ENCODE peak calls at places on chromosomes 12 and 14, in six cellular contexts. U is lower leg skin; O is T-helper 2 cell; J is naive thymus-derived CD8-positive, alpha-beta T cell; E is NCI-H1436; N is right cardiac atrium. A is an unnamed sample.

GRCh38 chr12:46858368-46858767 is 32.6 kb upstream of the SLC38A4 start:
- DNase-seq in N (no peak), E (no peak), O (peak), U (no peak), J (no peak), A (no peak)

GRCh38 chr12:57783861-57784260 is 1.3 kb downstream of the TSFM start:
- DNase-seq in U (no peak), E (no peak), N (no peak), J (no peak), O (no peak), A (no peak)

GRCh38 chr12:131454418-131455217 is 256.3 kb upstream of the SFSWAP start:
- DNase-seq in E (peak), U (peak), J (peak), O (peak), N (peak), A (no peak)

GRCh38 chr14:91374287-91374880 is 43.2 kb downstream of the CCDC88C start:
- DNase-seq in U (no peak), N (no peak), O (no peak), E (no peak), J (no peak), A (no peak)

GRCh38 chr14:32329690-32330290 is 692 bp downstream of the AKAP6 start:
- DNase-seq in O (no peak), N (no peak), U (no peak), E (no peak), J (no peak), A (no peak)

GRCh38 chr12:67885370-67886169 is 103.7 kb upstream of the IFNG-AS1 start:
- DNase-seq in N (no peak), U (no peak), E (no peak), J (no peak), O (no peak), A (no peak)

GRCh38 chr12:121657305-121658008 is 12.0 kb downstream of the MORN3 start:
- DNase-seq in E (no peak), J (no peak), O (peak), N (no peak), U (no peak), A (no peak)

GRCh38 chr14:31441273-31442110 is 15.8 kb downstream of the DTD2 start:
- DNase-seq in N (no peak), E (no peak), J (no peak), U (no peak), O (no peak), A (no peak)

GRCh38 chr14:57851354-57851753 is 14.5 kb downstream of the SLC35F4 start:
- DNase-seq in E (no peak), O (no peak), U (no peak), N (no peak), J (no peak), A (no peak)

GRCh38 chr12:52616680-52617402 is 1.5 kb downstream of the KRT73 start:
- DNase-seq in U (no peak), E (no peak), O (no peak), J (no peak), N (no peak), A (no peak)

GRCh38 chr12:26821212-26821701 is 11.7 kb downstream of the ITPR2 start:
- DNase-seq in U (no peak), E (no peak), N (no peak), O (no peak), J (no peak), A (no peak)

GRCh38 chr12:97493729-97494128 is 31.1 kb downstream of the RMST start:
- DNase-seq in J (no peak), U (no peak), O (no peak), E (no peak), N (no peak), A (no peak)

GRCh38 chr14:94113490-94113889 is 3.0 kb downstream of the IFI27 start:
- DNase-seq in N (peak), U (peak), J (no peak), O (no peak), E (no peak), A (no peak)

GRCh38 chr12:130778776-130779175 is 60.3 kb downstream of the STX2 start:
- DNase-seq in J (no peak), E (no peak), N (no peak), U (no peak), O (no peak), A (no peak)

GRCh38 chr12:120402217-120402616 is 33.3 kb upstream of the MSI1 start:
- DNase-seq in E (no peak), U (no peak), N (no peak), J (no peak), O (no peak), A (no peak)

GRCh38 chr14:89013098-89013504 is 188.7 kb downstream of the TTC8 start:
- DNase-seq in N (no peak), J (no peak), E (peak), O (peak), U (no peak), A (no peak)

GRCh38 chr14:95260537-95261440 is 58.9 kb downstream of the CLMN start:
- DNase-seq in U (peak), O (peak), J (no peak), E (no peak), N (no peak), A (peak)

GRCh38 chr14:97785495-97785894 is 988.3 kb downstream of the VRK1 start:
- DNase-seq in O (peak), N (no peak), E (no peak), U (no peak), J (no peak), A (no peak)

GRCh38 chr14:24317141-24317927 is 6.0 kb downstream of the LTB4R start:
- DNase-seq in N (no peak), U (no peak), J (no peak), E (no peak), O (no peak), A (no peak)

GRCh38 chr14:97368900-97369564 is 571.9 kb downstream of the VRK1 start:
- DNase-seq in N (no peak), O (no peak), U (no peak), J (no peak), E (no peak), A (no peak)

GRCh38 chr12:92735131-92735721 is 32.4 kb downstream of the PLEKHG7 start:
- DNase-seq in J (no peak), U (no peak), E (peak), O (no peak), N (no peak), A (peak)

GRCh38 chr12:42588981-42589464 is 523 bp downstream of the PRICKLE1 start:
- DNase-seq in J (no peak), U (peak), E (no peak), O (no peak), N (peak), A (no peak)

GRCh38 chr12:47022296-47022695 is 57.1 kb upstream of the PCED1B start:
- DNase-seq in O (peak), J (no peak), N (no peak), E (no peak), U (no peak), A (no peak)

GRCh38 chr12:132108211-132108832 is 35.8 kb downstream of the DDX51 start:
- DNase-seq in O (no peak), E (no peak), J (no peak), N (no peak), U (peak), A (no peak)

GRCh38 chr14:71228711-71229110 is 321.5 kb downstream of the PCNX1 start:
- DNase-seq in E (no peak), U (peak), N (no peak), J (no peak), O (no peak), A (no peak)

GRCh38 chr12:13347241-13348043 is 150.9 kb downstream of the EMP1 start:
- DNase-seq in U (peak), O (no peak), E (no peak), J (no peak), N (no peak), A (no peak)

GRCh38 chr12:114625294-114625851 is 58.6 kb downstream of the TBX3 start:
- DNase-seq in J (peak), E (peak), O (peak), N (no peak), U (peak), A (no peak)

GRCh38 chr14:78319826-78320635 is 149.9 kb downstream of the NRXN3 start:
- DNase-seq in E (peak), N (no peak), O (no peak), U (no peak), J (no peak), A (no peak)

GRCh38 chr14:103016071-103016470 is 41.3 kb downstream of the CDC42BPB start:
- DNase-seq in E (no peak), U (no peak), J (no peak), O (no peak), N (peak), A (no peak)

GRCh38 chr14:71430321-71431168 is 501.7 kb upstream of the RGS6 start:
- DNase-seq in O (peak), J (no peak), U (no peak), E (no peak), N (no peak), A (no peak)

GRCh38 chr12:33427071-33427470 is 12.5 kb downstream of the SYT10 start:
- DNase-seq in J (no peak), N (no peak), E (no peak), O (peak), U (no peak), A (no peak)

GRCh38 chr14:39558525-39558924 is 126.3 kb upstream of the FBXO33 start:
- DNase-seq in U (no peak), J (no peak), E (no peak), O (no peak), N (no peak), A (no peak)

A was measured in epithelial cell of prostate.